ENCODE peak calls at places on chromosomes 12 and 14, in six cellular contexts. One of them, this sample, is unnamed.

GRCh38 chr12:29771786-29772185 is 12.0 kb downstream of the TMTC1 start:
- DNase-seq in K562: no peak
- DNase-seq in endothelial cell of umbilical vein: no peak
- DNase-seq in GM12878: no peak
- DNase-seq in HepG2: no peak
- DNase-seq in A549: no peak
- DNase-seq in this sample: no peak

GRCh38 chr12:55877824-55878223 is 35.1 kb upstream of the MMP19 start:
- DNase-seq in A549: no peak
- DNase-seq in K562: no peak
- DNase-seq in GM12878: no peak
- DNase-seq in endothelial cell of umbilical vein: no peak
- DNase-seq in HepG2: no peak
- DNase-seq in this sample: no peak

GRCh38 chr14:90850487-90850886 is 34.3 kb upstream of the TTC7B start:
- DNase-seq in K562: no peak
- DNase-seq in A549: no peak
- DNase-seq in GM12878: no peak
- DNase-seq in HepG2: peak; percentile 30
- DNase-seq in endothelial cell of umbilical vein: peak; percentile 82
- DNase-seq in this sample: no peak

GRCh38 chr12:115623764-115624334 is 653.6 kb downstream of the MED13L start:
- DNase-seq in A549: no peak
- DNase-seq in HepG2: no peak
- DNase-seq in K562: no peak
- DNase-seq in endothelial cell of umbilical vein: no peak
- DNase-seq in GM12878: no peak
- DNase-seq in this sample: no peak

GRCh38 chr14:99351166-99352007 is 79.4 kb upstream of the BCL11B start:
- DNase-seq in endothelial cell of umbilical vein: no peak
- DNase-seq in GM12878: no peak
- DNase-seq in K562: no peak
- DNase-seq in A549: no peak
- DNase-seq in HepG2: no peak
- DNase-seq in this sample: no peak

GRCh38 chr12:53578783-53579182 is 47.4 kb downstream of the ATF7 start:
- DNase-seq in GM12878: no peak
- DNase-seq in HepG2: no peak
- DNase-seq in K562: no peak
- DNase-seq in A549: no peak
- DNase-seq in endothelial cell of umbilical vein: no peak
- DNase-seq in this sample: no peak

GRCh38 chr12:106030210-106031175 is 108.3 kb downstream of the NUAK1 start:
- DNase-seq in GM12878: no peak
- DNase-seq in K562: no peak
- DNase-seq in HepG2: no peak
- DNase-seq in endothelial cell of umbilical vein: peak; percentile 83
- DNase-seq in A549: peak; percentile 42
- DNase-seq in this sample: peak; percentile 83

GRCh38 chr12:9221476-9221875 is 13.3 kb upstream of the PZP start:
- DNase-seq in A549: no peak
- DNase-seq in endothelial cell of umbilical vein: no peak
- DNase-seq in HepG2: no peak
- DNase-seq in K562: no peak
- DNase-seq in GM12878: no peak
- DNase-seq in this sample: no peak

GRCh38 chr12:94872671-94873367 is 130.7 kb downstream of the NDUFA12 start:
- DNase-seq in A549: no peak
- DNase-seq in endothelial cell of umbilical vein: no peak
- DNase-seq in GM12878: no peak
- DNase-seq in HepG2: no peak
- DNase-seq in K562: no peak
- DNase-seq in this sample: peak; percentile 26

GRCh38 chr12:40336573-40337199 is 111.9 kb downstream of the LRRK2 start:
- DNase-seq in endothelial cell of umbilical vein: peak; percentile 28
- DNase-seq in GM12878: no peak
- DNase-seq in HepG2: peak; percentile 2
- DNase-seq in K562: peak; percentile 15
- DNase-seq in A549: peak; percentile 57
- DNase-seq in this sample: peak; percentile 30

GRCh38 chr12:49554266-49554665 is 13.7 kb downstream of the MCRS1 start:
- DNase-seq in A549: no peak
- DNase-seq in K562: no peak
- DNase-seq in HepG2: no peak
- DNase-seq in endothelial cell of umbilical vein: no peak
- DNase-seq in GM12878: no peak
- DNase-seq in this sample: no peak

GRCh38 chr12:26274441-26275312 is 79.3 kb downstream of the SSPN start:
- DNase-seq in K562: peak; percentile 74
- DNase-seq in HepG2: peak; percentile 96
- DNase-seq in endothelial cell of umbilical vein: peak; percentile 98
- DNase-seq in A549: peak; percentile 91
- DNase-seq in GM12878: peak; percentile 94
- DNase-seq in this sample: peak; percentile 100

GRCh38 chr14:44989497-44990440 is 27.8 kb downstream of the TOGARAM1 start:
- DNase-seq in K562: no peak
- DNase-seq in HepG2: no peak
- DNase-seq in endothelial cell of umbilical vein: no peak
- DNase-seq in GM12878: no peak
- DNase-seq in A549: no peak
- DNase-seq in this sample: peak; percentile 22

GRCh38 chr12:127903146-127903545 is 363.8 kb upstream of the TMEM132C start:
- DNase-seq in HepG2: no peak
- DNase-seq in A549: no peak
- DNase-seq in GM12878: no peak
- DNase-seq in K562: no peak
- DNase-seq in endothelial cell of umbilical vein: no peak
- DNase-seq in this sample: no peak

GRCh38 chr14:99260116-99260515 is 11.9 kb downstream of the BCL11B start:
- DNase-seq in HepG2: no peak
- DNase-seq in GM12878: no peak
- DNase-seq in A549: no peak
- DNase-seq in K562: no peak
- DNase-seq in endothelial cell of umbilical vein: no peak
- DNase-seq in this sample: no peak

GRCh38 chr12:24561411-24561871 is 387.5 kb downstream of the BCAT1 start:
- DNase-seq in K562: no peak
- DNase-seq in GM12878: no peak
- DNase-seq in endothelial cell of umbilical vein: no peak
- DNase-seq in HepG2: no peak
- DNase-seq in A549: peak; percentile 10
- DNase-seq in this sample: no peak

GRCh38 chr12:99111600-99111999 is 466.5 kb downstream of the APAF1 start:
- DNase-seq in GM12878: no peak
- DNase-seq in HepG2: no peak
- DNase-seq in endothelial cell of umbilical vein: no peak
- DNase-seq in K562: no peak
- DNase-seq in A549: no peak
- DNase-seq in this sample: no peak

GRCh38 chr14:57314690-57315089 is 45.9 kb downstream of the AP5M1 start:
- DNase-seq in A549: no peak
- DNase-seq in endothelial cell of umbilical vein: no peak
- DNase-seq in K562: no peak
- DNase-seq in HepG2: no peak
- DNase-seq in GM12878: no peak
- DNase-seq in this sample: no peak

GRCh38 chr12:104763163-104763805 is 194.8 kb downstream of the SLC41A2 start:
- DNase-seq in A549: no peak
- DNase-seq in K562: no peak
- DNase-seq in GM12878: no peak
- DNase-seq in HepG2: no peak
- DNase-seq in endothelial cell of umbilical vein: no peak
- DNase-seq in this sample: peak; percentile 92

GRCh38 chr12:12503384-12504078 is 59.1 kb downstream of the DUSP16 start:
- DNase-seq in GM12878: no peak
- DNase-seq in A549: no peak
- DNase-seq in endothelial cell of umbilical vein: no peak
- DNase-seq in HepG2: no peak
- DNase-seq in K562: no peak
- DNase-seq in this sample: no peak

GRCh38 chr12:43332977-43333649 is 218.9 kb downstream of the ADAMTS20 start:
- DNase-seq in endothelial cell of umbilical vein: peak; percentile 59
- DNase-seq in GM12878: no peak
- DNase-seq in K562: no peak
- DNase-seq in HepG2: no peak
- DNase-seq in A549: no peak
- DNase-seq in this sample: no peak

GRCh38 chr12:65494537-65494936 is 216.1 kb downstream of the MSRB3 start:
- DNase-seq in HepG2: peak; percentile 22
- DNase-seq in A549: no peak
- DNase-seq in endothelial cell of umbilical vein: no peak
- DNase-seq in K562: no peak
- DNase-seq in GM12878: no peak
- DNase-seq in this sample: no peak

GRCh38 chr14:59004012-59004411 is 184.5 kb upstream of the DAAM1 start:
- DNase-seq in K562: no peak
- DNase-seq in endothelial cell of umbilical vein: no peak
- DNase-seq in HepG2: no peak
- DNase-seq in A549: no peak
- DNase-seq in GM12878: no peak
- DNase-seq in this sample: no peak

GRCh38 chr14:95182379-95182778 is 25.1 kb upstream of the DICER1 start:
- DNase-seq in HepG2: no peak
- DNase-seq in K562: no peak
- DNase-seq in GM12878: no peak
- DNase-seq in endothelial cell of umbilical vein: no peak
- DNase-seq in A549: no peak
- DNase-seq in this sample: no peak

GRCh38 chr12:3281588-3282150 is 204.5 kb downstream of the TSPAN9 start:
- DNase-seq in GM12878: no peak
- DNase-seq in A549: no peak
- DNase-seq in HepG2: no peak
- DNase-seq in endothelial cell of umbilical vein: no peak
- DNase-seq in K562: no peak
- DNase-seq in this sample: no peak

GRCh38 chr12:9760699-9761406 is at the start of gene CD69:
- DNase-seq in HepG2: no peak
- DNase-seq in K562: no peak
- DNase-seq in endothelial cell of umbilical vein: peak; percentile 71
- DNase-seq in GM12878: peak; percentile 95
- DNase-seq in A549: no peak
- DNase-seq in this sample: no peak

GRCh38 chr12:49868952-49869815 is 26.3 kb upstream of the BCDIN3D start:
- DNase-seq in HepG2: peak; percentile 35
- DNase-seq in A549: no peak
- DNase-seq in endothelial cell of umbilical vein: peak; percentile 100
- DNase-seq in GM12878: no peak
- DNase-seq in K562: peak; percentile 98
- DNase-seq in this sample: peak; percentile 96

GRCh38 chr14:53090853-53091252 is 62.3 kb downstream of the DDHD1 start:
- DNase-seq in GM12878: no peak
- DNase-seq in endothelial cell of umbilical vein: no peak
- DNase-seq in K562: no peak
- DNase-seq in HepG2: no peak
- DNase-seq in A549: no peak
- DNase-seq in this sample: no peak

GRCh38 chr14:81162941-81163340 is 57.8 kb downstream of the GTF2A1 start:
- DNase-seq in GM12878: no peak
- DNase-seq in endothelial cell of umbilical vein: no peak
- DNase-seq in HepG2: no peak
- DNase-seq in A549: no peak
- DNase-seq in K562: no peak
- DNase-seq in this sample: peak; percentile 85

GRCh38 chr14:51738754-51739153 is 87.0 kb downstream of the FRMD6 start:
- DNase-seq in HepG2: peak; percentile 4
- DNase-seq in endothelial cell of umbilical vein: no peak
- DNase-seq in GM12878: no peak
- DNase-seq in A549: peak; percentile 31
- DNase-seq in K562: no peak
- DNase-seq in this sample: peak; percentile 4
- TF ChIP-seq MYC in HepG2: no peak
- TF ChIP-seq MYC in endothelial cell of umbilical vein: no peak
- TF ChIP-seq MYC in GM12878: no peak
- TF ChIP-seq MYC in A549: no peak
- TF ChIP-seq MYC in K562: no peak
- TF ChIP-seq MYC in this sample: no peak

GRCh38 chr14:71751264-71751663 is 181.0 kb upstream of the RGS6 start:
- DNase-seq in A549: no peak
- DNase-seq in K562: peak; percentile 28
- DNase-seq in GM12878: no peak
- DNase-seq in endothelial cell of umbilical vein: no peak
- DNase-seq in HepG2: no peak
- DNase-seq in this sample: peak; percentile 24

GRCh38 chr14:71752111-71752738 is 180.0 kb upstream of the RGS6 start:
- DNase-seq in A549: no peak
- DNase-seq in GM12878: no peak
- DNase-seq in HepG2: no peak
- DNase-seq in endothelial cell of umbilical vein: no peak
- DNase-seq in K562: no peak
- DNase-seq in this sample: no peak

GRCh38 chr14:71753976-71754375 is 178.3 kb upstream of the RGS6 start:
- DNase-seq in HepG2: no peak
- DNase-seq in GM12878: no peak
- DNase-seq in endothelial cell of umbilical vein: no peak
- DNase-seq in A549: no peak
- DNase-seq in K562: no peak
- DNase-seq in this sample: no peak

GRCh38 chr14:71753126-71753830 is 179.0 kb upstream of the RGS6 start:
- DNase-seq in GM12878: peak; percentile 27
- DNase-seq in endothelial cell of umbilical vein: peak; percentile 89
- DNase-seq in K562: peak; percentile 66
- DNase-seq in HepG2: peak; percentile 62
- DNase-seq in A549: peak; percentile 62
- DNase-seq in this sample: peak; percentile 80

GRCh38 chr14:71754422-71755095 is 177.7 kb upstream of the RGS6 start:
- DNase-seq in HepG2: no peak
- DNase-seq in GM12878: no peak
- DNase-seq in endothelial cell of umbilical vein: no peak
- DNase-seq in A549: no peak
- DNase-seq in K562: no peak
- DNase-seq in this sample: no peak
- TF ChIP-seq MYC in HepG2: no peak
- TF ChIP-seq MYC in GM12878: no peak
- TF ChIP-seq MYC in endothelial cell of umbilical vein: no peak
- TF ChIP-seq MYC in A549: no peak
- TF ChIP-seq MYC in K562: no peak
- TF ChIP-seq MYC in this sample: no peak

DNA sequence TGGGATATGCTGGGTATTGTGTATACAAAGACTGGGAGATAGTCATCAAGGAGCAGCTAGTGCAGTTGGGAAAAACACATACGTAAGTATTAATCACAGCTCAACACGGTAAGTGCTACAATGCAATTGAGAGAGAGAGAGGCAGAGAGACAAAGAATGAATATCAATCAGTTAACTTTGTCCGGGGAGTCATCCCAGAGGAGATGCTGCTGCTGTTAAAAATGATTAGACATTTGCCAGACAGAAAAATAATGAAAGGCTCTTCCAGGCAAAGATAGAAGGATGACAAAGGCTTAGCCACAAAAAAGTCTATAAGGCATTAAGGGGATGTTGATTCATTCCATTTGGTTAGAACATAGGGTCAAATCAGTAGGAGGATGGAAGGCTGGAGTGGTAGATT is 45.1 kb downstream of the AKAP6 start:
- DNase-seq in A549: no peak
- DNase-seq in GM12878: no peak
- DNase-seq in HepG2: no peak
- DNase-seq in K562: no peak
- DNase-seq in endothelial cell of umbilical vein: no peak
- DNase-seq in this sample: no peak
- TF ChIP-seq MYC in A549: no peak
- TF ChIP-seq MYC in GM12878: no peak
- TF ChIP-seq MYC in HepG2: no peak
- TF ChIP-seq MYC in K562: no peak
- TF ChIP-seq MYC in endothelial cell of umbilical vein: no peak
- TF ChIP-seq MYC in this sample: no peak

GRCh38 chr12:123076604-123077297 is 74.1 kb downstream of the PITPNM2 start:
- DNase-seq in GM12878: no peak
- DNase-seq in HepG2: no peak
- DNase-seq in A549: no peak
- DNase-seq in K562: no peak
- DNase-seq in endothelial cell of umbilical vein: peak; percentile 58
- DNase-seq in this sample: peak; percentile 51
- TF ChIP-seq MYC in GM12878: no peak
- TF ChIP-seq MYC in HepG2: no peak
- TF ChIP-seq MYC in A549: no peak
- TF ChIP-seq MYC in K562: no peak
- TF ChIP-seq MYC in endothelial cell of umbilical vein: no peak
- TF ChIP-seq MYC in this sample: no peak

This sample was measured in NB4.